ENCODE peak calls at places on chromosomes 4 and X, in ten cellular contexts. K, W, C, L, P, E, M, Y, J and V are unnamed samples.

GRCh38 chrX:97763391-97763790 is 879.7 kb downstream of the RPA4 start:
- DNase-seq in K (no peak), W (no peak), C (no peak), L (no peak), P (no peak), E (no peak), M (no peak), Y (no peak), J (no peak), V (no peak)

GRCh38 chr4:158155656-158156356 is 17.0 kb downstream of the GASK1B start:
- DNase-seq in K (no peak), W (no peak), C (no peak), L (no peak), P (no peak), E (no peak), M (no peak), Y (no peak), J (no peak), V (no peak)

GRCh38 chrX:21955398-21956189 is 15.1 kb downstream of the SMS start:
- DNase-seq in K (no peak), W (no peak), C (no peak), L (no peak), P (no peak), E (no peak), M (no peak), Y (no peak), J (no peak), V (no peak)

GRCh38 chr4:40750461-40751258 is 905 bp downstream of the NSUN7 start:
- DNase-seq in K (no peak), W (no peak), C (no peak), L (no peak), P (no peak), E (no peak), M (peak), Y (no peak), J (no peak), V (peak)

GRCh38 chr4:8291701-8292387 is 22.3 kb downstream of the HTRA3 start:
- DNase-seq in K (no peak), W (no peak), C (no peak), L (no peak), P (no peak), E (no peak), M (no peak), Y (no peak), J (no peak), V (no peak)

GRCh38 chrX:108590496-108590895 is 145.9 kb downstream of the IRS4 start:
- DNase-seq in K (no peak), W (no peak), C (no peak), L (no peak), P (no peak), E (no peak), M (no peak), Y (no peak), J (no peak), V (peak)

GRCh38 chr4:182062936-182063335 is 180.3 kb upstream of the TENM3 start:
- DNase-seq in K (no peak), W (no peak), C (no peak), L (no peak), P (no peak), E (no peak), M (peak), Y (peak), J (no peak), V (peak)

GRCh38 chrX:11239230-11239629 is 54.0 kb upstream of the AMELX start:
- DNase-seq in K (peak), W (no peak), C (no peak), L (no peak), P (no peak), E (no peak), M (no peak), Y (peak), J (no peak), V (peak)

GRCh38 chr4:100357542-100357941 is 160.3 kb downstream of the EMCN start:
- DNase-seq in K (no peak), W (no peak), C (no peak), L (no peak), P (no peak), E (no peak), M (no peak), Y (no peak), J (no peak), V (no peak)

GRCh38 chr4:183175631-183176232 is 76.7 kb downstream of the WWC2 start:
- DNase-seq in K (no peak), W (no peak), C (no peak), L (no peak), P (no peak), E (no peak), M (peak), Y (no peak), J (no peak), V (peak)

GRCh38 chrX:9312922-9313867 is 151.7 kb upstream of the TBL1X start:
- DNase-seq in K (peak), W (no peak), C (peak), L (peak), P (peak), E (no peak), M (peak), Y (no peak), J (no peak), V (peak)

GRCh38 chr4:123477804-123478209 is 81.2 kb downstream of the SPRY1 start:
- DNase-seq in K (no peak), W (no peak), C (peak), L (peak), P (peak), E (no peak), M (no peak), Y (peak), J (no peak), V (peak)

GRCh38 chr4:145937021-145937861 is 1.4 kb downstream of the ZNF827 start:
- DNase-seq in K (peak), W (no peak), C (peak), L (peak), P (peak), E (peak), M (peak), Y (no peak), J (peak), V (peak)

GRCh38 chr4:174490356-174490969 is 31.8 kb downstream of the HPGD start:
- DNase-seq in K (no peak), W (no peak), C (no peak), L (no peak), P (no peak), E (no peak), M (peak), Y (no peak), J (no peak), V (peak)

GRCh38 chr4:75142377-75142776 is 209.5 kb downstream of the PARM1 start:
- DNase-seq in K (no peak), W (no peak), C (no peak), L (no peak), P (no peak), E (no peak), M (no peak), Y (no peak), J (no peak), V (no peak)

GRCh38 chr4:83011779-83012630 is 1.4 kb upstream of the LIN54 start:
- DNase-seq in K (peak), W (no peak), C (no peak), L (peak), P (peak), E (peak), M (peak), Y (no peak), J (peak), V (peak)

GRCh38 chr4:102580463-102580842 is 79.3 kb downstream of the NFKB1 start:
- DNase-seq in K (no peak), W (no peak), C (no peak), L (no peak), P (no peak), E (no peak), M (no peak), Y (no peak), J (no peak), V (no peak)